ENCODE peak calls at places on chromosomes 4 and X, in five cellular contexts. One of them, this sample, is unnamed.

GRCh38 chr4:159239534-159239933 is 136.7 kb downstream of the RAPGEF2 start:
- DNase-seq in fibroblast of lung: no peak
- DNase-seq in hepatocyte: no peak
- DNase-seq in PC-3: no peak
- DNase-seq in GM23338: no peak
- DNase-seq in this sample: no peak

GRCh38 chrX:130082244-130083106 is 27.8 kb downstream of the ELF4 start:
- DNase-seq in fibroblast of lung: no peak
- DNase-seq in hepatocyte: no peak
- DNase-seq in PC-3: no peak
- DNase-seq in GM23338: no peak
- DNase-seq in this sample: no peak

GRCh38 chr4:145938618-145939177 is at the start of gene ZNF827:
- DNase-seq in fibroblast of lung: peak
- DNase-seq in hepatocyte: peak
- DNase-seq in PC-3: peak
- DNase-seq in GM23338: peak
- DNase-seq in this sample: peak

GRCh38 chr4:161629694-161630441 is 533.9 kb downstream of the FSTL5 start:
- DNase-seq in fibroblast of lung: peak
- DNase-seq in hepatocyte: peak
- DNase-seq in PC-3: no peak
- DNase-seq in GM23338: no peak
- DNase-seq in this sample: peak

GRCh38 chrX:53186363-53186762 is 38.6 kb downstream of the KDM5C start:
- DNase-seq in fibroblast of lung: peak
- DNase-seq in hepatocyte: no peak
- DNase-seq in PC-3: peak
- DNase-seq in GM23338: no peak
- DNase-seq in this sample: peak

GRCh38 chrX:38860106-38861013 is 59.1 kb downstream of the MID1IP1 start:
- DNase-seq in fibroblast of lung: no peak
- DNase-seq in hepatocyte: no peak
- DNase-seq in PC-3: no peak
- DNase-seq in GM23338: no peak
- DNase-seq in this sample: no peak

GRCh38 chr4:54281060-54281781 is 52.1 kb downstream of the PDGFRA start:
- DNase-seq in fibroblast of lung: peak
- DNase-seq in hepatocyte: peak
- DNase-seq in PC-3: peak
- DNase-seq in GM23338: peak
- DNase-seq in this sample: peak

GRCh38 chr4:118823471-118823870 is 12.5 kb downstream of the SEC24D start:
- DNase-seq in fibroblast of lung: no peak
- DNase-seq in hepatocyte: no peak
- DNase-seq in PC-3: peak
- DNase-seq in GM23338: no peak
- DNase-seq in this sample: no peak

GRCh38 chr4:81405900-81406401 is 65.8 kb downstream of the RASGEF1B start:
- DNase-seq in fibroblast of lung: peak
- DNase-seq in hepatocyte: peak
- DNase-seq in PC-3: peak
- DNase-seq in GM23338: peak
- DNase-seq in this sample: peak

GRCh38 chr4:18390655-18391369 is 369.3 kb upstream of the LCORL start:
- DNase-seq in fibroblast of lung: peak
- DNase-seq in hepatocyte: no peak
- DNase-seq in PC-3: no peak
- DNase-seq in GM23338: peak
- DNase-seq in this sample: no peak

GRCh38 chr4:605702-606425 is 19.5 kb upstream of the PDE6B start:
- DNase-seq in fibroblast of lung: no peak
- DNase-seq in hepatocyte: no peak
- DNase-seq in PC-3: no peak
- DNase-seq in GM23338: no peak
- DNase-seq in this sample: no peak

GRCh38 chr4:3759236-3759635 is 6.9 kb upstream of the ADRA2C start:
- DNase-seq in fibroblast of lung: no peak
- DNase-seq in hepatocyte: no peak
- DNase-seq in PC-3: no peak
- DNase-seq in GM23338: no peak
- DNase-seq in this sample: no peak

DNA sequence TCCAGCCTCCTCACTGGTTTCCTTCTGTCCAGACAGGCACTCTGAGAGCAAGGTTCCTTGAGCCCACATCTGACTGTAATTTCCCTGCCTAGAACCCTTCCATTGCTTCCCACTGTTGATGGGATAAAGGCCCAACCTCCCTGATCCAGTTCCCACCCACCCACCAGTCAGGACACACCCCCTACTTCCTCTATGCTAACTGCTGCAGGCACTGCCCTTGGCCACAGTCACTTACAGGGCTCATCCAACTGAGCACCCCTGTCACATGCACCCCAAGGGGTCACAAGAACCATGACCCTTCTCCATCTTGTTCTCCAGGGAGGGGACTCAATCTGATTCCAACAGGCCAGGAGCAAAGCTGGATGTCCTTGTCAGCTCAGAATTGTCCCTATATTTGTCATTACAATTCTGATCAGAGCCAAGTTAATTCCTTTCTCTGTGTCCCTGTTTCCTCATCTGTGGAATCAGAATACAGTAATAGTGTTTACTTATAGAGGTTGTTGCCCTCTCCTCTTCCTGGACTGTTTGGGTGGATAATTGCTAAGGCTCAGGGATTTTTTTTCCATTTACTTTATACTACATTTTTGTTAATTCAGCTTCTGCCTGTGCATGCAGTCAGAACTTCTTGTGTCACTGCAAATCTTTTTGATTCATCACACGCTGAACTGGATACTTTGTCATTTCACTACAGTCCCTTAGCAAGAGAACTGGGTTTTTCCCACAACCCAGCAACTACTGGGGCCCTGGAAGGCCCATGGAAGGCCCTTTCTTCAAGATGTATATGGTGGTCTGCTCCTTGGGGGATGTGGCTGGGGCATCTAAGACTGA is 105.6 kb upstream of the MAMLD1 start:
- DNase-seq in fibroblast of lung: no peak
- DNase-seq in hepatocyte: no peak
- DNase-seq in PC-3: no peak
- DNase-seq in GM23338: peak
- DNase-seq in this sample: no peak
- TF ChIP-seq EZH2 in fibroblast of lung: no peak
- TF ChIP-seq EZH2 in hepatocyte: no peak
- TF ChIP-seq EZH2 in PC-3: no peak
- TF ChIP-seq EZH2 in GM23338: no peak
- TF ChIP-seq EZH2 in this sample: no peak

DNA sequence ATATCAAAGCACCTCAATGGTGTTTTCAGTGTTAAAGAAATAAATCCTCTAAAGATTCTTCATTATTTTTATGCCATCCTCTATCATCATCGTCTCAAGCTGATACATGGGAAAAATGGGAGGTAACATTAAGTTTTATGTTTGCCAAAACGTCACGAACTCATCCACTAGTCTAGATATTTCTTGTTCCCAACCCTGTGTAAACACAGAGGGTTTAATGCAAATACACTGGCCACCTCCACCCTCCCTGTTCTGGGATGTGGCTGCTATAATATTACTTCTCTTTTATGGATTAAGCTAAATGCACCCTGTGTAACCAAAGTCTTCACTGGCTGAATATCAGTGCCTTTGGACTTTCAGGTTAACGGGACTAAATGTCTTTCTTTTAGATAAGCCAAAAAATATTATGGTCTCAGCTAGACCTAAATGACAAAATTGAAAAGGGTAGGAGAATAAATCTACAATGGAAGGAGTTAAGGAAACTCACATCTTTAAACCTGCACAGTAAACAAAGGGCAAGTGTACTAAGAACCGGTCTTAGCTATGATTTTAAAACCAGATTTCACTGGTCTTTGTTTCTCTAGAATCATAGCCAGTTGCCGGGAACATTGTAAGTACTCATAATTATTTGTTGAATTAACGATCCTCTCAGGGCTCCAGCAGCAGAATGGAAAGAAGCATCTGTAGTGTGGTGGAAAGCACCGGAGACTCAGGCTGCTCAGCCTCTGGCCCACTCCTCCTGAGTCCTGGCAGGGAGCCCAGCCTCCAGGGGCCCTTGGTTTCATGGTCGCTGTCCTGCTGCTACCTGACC is 103.5 kb upstream of the NOCT start:
- DNase-seq in fibroblast of lung: no peak
- DNase-seq in hepatocyte: peak
- DNase-seq in PC-3: peak
- DNase-seq in GM23338: no peak
- DNase-seq in this sample: no peak
- H3K27ac ChIP-seq in fibroblast of lung: no peak
- H3K27ac ChIP-seq in hepatocyte: peak
- H3K27ac ChIP-seq in PC-3: peak
- H3K27ac ChIP-seq in GM23338: no peak
- H3K27ac ChIP-seq in this sample: no peak

DNA sequence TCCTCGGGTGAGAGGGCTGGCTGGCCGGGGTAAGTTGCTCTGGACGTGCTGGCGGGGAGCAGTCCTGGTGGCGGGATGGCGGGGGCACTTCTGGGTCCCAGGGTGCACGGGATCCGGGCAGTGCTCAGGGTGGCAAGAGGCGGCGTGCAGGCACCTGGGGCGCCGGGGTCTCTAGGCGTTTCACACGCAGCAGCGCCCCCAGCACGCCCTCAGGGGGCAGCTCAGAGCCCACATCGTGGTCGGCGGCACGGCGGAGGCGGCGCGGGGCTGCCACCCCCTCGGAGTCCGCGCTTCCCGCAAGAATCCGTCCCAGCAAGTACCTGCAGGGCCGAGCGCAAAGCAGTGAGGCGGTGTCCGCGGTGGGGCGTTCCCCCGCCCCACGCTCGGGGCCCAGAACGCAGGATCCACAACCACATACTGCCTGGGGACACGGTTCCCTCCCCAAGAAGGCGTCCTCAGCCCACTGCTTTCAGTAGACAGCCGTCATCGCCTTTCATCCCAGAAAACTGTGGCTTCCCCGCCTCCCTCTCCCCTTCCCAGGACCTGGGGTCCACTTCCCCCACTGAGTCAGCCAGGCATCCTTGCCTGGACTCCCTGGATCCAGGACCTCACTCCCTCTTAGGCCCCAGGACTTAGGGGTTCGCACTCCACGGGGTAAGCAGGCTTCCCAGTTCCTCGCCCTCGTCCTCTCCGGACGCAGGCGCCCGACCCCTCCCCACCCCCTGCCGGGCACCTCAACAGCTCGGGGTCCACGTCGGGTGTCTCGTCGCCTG is 4.1 kb downstream of the PCSK1N start:
- DNase-seq in fibroblast of lung: no peak
- DNase-seq in hepatocyte: no peak
- DNase-seq in PC-3: no peak
- DNase-seq in GM23338: peak
- DNase-seq in this sample: no peak
- TF ChIP-seq EZH2 in fibroblast of lung: no peak
- TF ChIP-seq EZH2 in hepatocyte: no peak
- TF ChIP-seq EZH2 in PC-3: no peak
- TF ChIP-seq EZH2 in GM23338: no peak
- TF ChIP-seq EZH2 in this sample: peak

DNA sequence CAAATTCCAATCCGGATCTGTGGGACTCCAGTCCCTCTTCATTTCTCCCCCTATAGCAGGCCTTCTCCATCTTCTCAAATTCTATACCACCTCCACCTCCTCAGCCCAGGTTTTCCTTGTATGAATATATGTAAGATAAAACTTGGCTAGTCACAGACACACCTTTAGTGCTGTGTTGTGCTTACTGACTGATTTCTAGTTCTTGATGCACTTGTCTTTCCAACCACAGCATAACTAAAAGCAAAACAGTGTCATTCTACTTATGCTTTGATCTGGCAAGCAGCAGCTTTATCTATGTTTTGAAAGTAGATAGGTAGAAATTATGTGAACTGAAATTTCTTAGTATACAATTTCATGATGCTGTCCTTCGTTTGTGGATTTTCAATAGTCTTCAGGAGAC is 47.5 kb downstream of the CCNI start:
- DNase-seq in fibroblast of lung: no peak
- DNase-seq in hepatocyte: no peak
- DNase-seq in PC-3: no peak
- DNase-seq in GM23338: no peak
- DNase-seq in this sample: no peak
- H3K27ac ChIP-seq in fibroblast of lung: no peak
- H3K27ac ChIP-seq in hepatocyte: no peak
- H3K27ac ChIP-seq in PC-3: no peak
- H3K27ac ChIP-seq in GM23338: no peak
- H3K27ac ChIP-seq in this sample: no peak